ENCODE peak calls at places on chromosomes 16 and 17, in four cellular contexts. O, X, T and J are unnamed samples.

GRCh38 chr17:75658237-75658636 is 8.7 kb downstream of the RECQL5 start:
- DNase-seq in O (no peak), X (no peak), T (no peak), J (no peak)

GRCh38 chr17:81579821-81580321 is 27.7 kb upstream of the FAAP100 start:
- DNase-seq in O (no peak), X (no peak), T (no peak), J (no peak)

GRCh38 chr17:36104601-36105000 is 974 bp downstream of the CCL4 start:
- DNase-seq in O (no peak), X (no peak), T (no peak), J (no peak)

GRCh38 chr16:11973065-11973464 is 3.5 kb upstream of the SNX29 start:
- DNase-seq in O (no peak), X (no peak), T (no peak), J (no peak)

GRCh38 chr17:70787721-70788120 is 618.4 kb downstream of the KCNJ2 start:
- DNase-seq in O (no peak), X (no peak), T (no peak), J (no peak)

GRCh38 chr17:9854255-9854654 is 28.5 kb downstream of the GLP2R start:
- DNase-seq in O (no peak), X (no peak), T (no peak), J (no peak)

GRCh38 chr17:35407531-35407930 is 24.8 kb downstream of the SLFN12 start:
- DNase-seq in O (no peak), X (no peak), T (no peak), J (no peak)

GRCh38 chr17:214881-215331 is 33.5 kb upstream of the DOC2B start:
- DNase-seq in O (no peak), X (no peak), T (no peak), J (no peak)

GRCh38 chr17:79595471-79595870 is 15.4 kb downstream of the RBFOX3 start:
- DNase-seq in O (no peak), X (no peak), T (no peak), J (no peak)

GRCh38 chr16:21626659-21627277 is 25.6 kb downstream of the IGSF6 start:
- DNase-seq in O (no peak), X (no peak), T (no peak), J (no peak)

GRCh38 chr16:85931596-85932402 is 32.8 kb downstream of the IRF8 start:
- DNase-seq in O (no peak), X (no peak), T (no peak), J (no peak)

GRCh38 chr17:60163108-60163784 is 13.5 kb downstream of the CA4 start:
- DNase-seq in O (no peak), X (no peak), T (no peak), J (no peak)

GRCh38 chr17:3659541-3660111 is 8.8 kb downstream of the TAX1BP3 start:
- DNase-seq in O (no peak), X (no peak), T (no peak), J (no peak)